ENCODE peak calls at places on chromosome 7, in six cellular contexts. P is thyroid gland, U is prostate gland, Z is transverse colon, Q is IMR-90, S is ovary. B is an unnamed sample.

GRCh38 chr7:27697861-27698430 is 35.3 kb upstream of the HIBADH start:
- DNase-seq in S (no peak), U (no peak), Z (peak; percentile 63), P (peak; percentile 4), Q (peak; percentile 49), B (peak; percentile 51)

GRCh38 chr7:22726849-22727792 is at the start of gene IL6:
- DNase-seq in Q (peak; percentile 97), Z (peak; percentile 63), P (peak; percentile 92), U (peak; percentile 14), S (peak; percentile 88), B (peak; percentile 59)

GRCh38 chr7:122770943-122771342 is 68.2 kb upstream of the RNF148 start:
- DNase-seq in S (no peak), P (no peak), U (no peak), Z (no peak), Q (no peak), B (peak; percentile 5)

GRCh38 chr7:13327669-13328068 is 640.2 kb downstream of the ARL4A start:
- DNase-seq in Z (no peak), S (no peak), Q (peak; percentile 1), P (no peak), U (no peak), B (no peak)

GRCh38 chr7:101912711-101913110 is 95.3 kb downstream of the CUX1 start:
- DNase-seq in Q (peak; percentile 35), Z (no peak), U (no peak), P (no peak), S (peak; percentile 65), B (no peak)

GRCh38 chr7:91852263-91852741 is 28.2 kb downstream of the MTERF1 start:
- DNase-seq in U (no peak), S (no peak), Z (no peak), Q (peak; percentile 12), P (no peak), B (no peak)

GRCh38 chr7:121330053-121330833 is 1.4 kb downstream of the WNT16 start:
- DNase-seq in P (peak; percentile 10), U (no peak), Z (no peak), Q (no peak), S (no peak), B (no peak)

GRCh38 chr7:153408360-153409335 is 643.5 kb upstream of the DPP6 start:
- DNase-seq in Z (no peak), Q (no peak), U (no peak), P (no peak), S (no peak), B (no peak)

GRCh38 chr7:43248961-43249807 is 136.7 kb downstream of the HECW1 start:
- DNase-seq in S (no peak), Z (peak; percentile 50), U (no peak), P (peak; percentile 65), Q (peak; percentile 77), B (no peak)

GRCh38 chr7:117399820-117400422 is 27.4 kb downstream of the ASZ1 start:
- DNase-seq in Q (peak; percentile 5), Z (no peak), U (no peak), P (no peak), S (no peak), B (no peak)

GRCh38 chr7:47938574-47939165 is 9.6 kb downstream of the PKD1L1 start:
- DNase-seq in P (no peak), U (no peak), S (no peak), Q (no peak), Z (no peak), B (no peak)

GRCh38 chr7:127943541-127944521 is 87.4 kb downstream of the LRRC4 start:
- DNase-seq in U (no peak), P (no peak), Q (peak; percentile 72), Z (no peak), S (peak; percentile 37), B (no peak)

GRCh38 chr7:110839866-110840265 is 251.1 kb upstream of the LRRN3 start:
- DNase-seq in P (peak; percentile 21), U (no peak), S (peak; percentile 34), Q (peak; percentile 64), Z (no peak), B (peak; percentile 54)

GRCh38 chr7:103597606-103598005 is 151.6 kb upstream of the SLC26A5 start:
- DNase-seq in Q (no peak), Z (no peak), P (no peak), S (no peak), U (no peak), B (no peak)

GRCh38 chr7:264541-265191 is 25.3 kb upstream of the FOXL3 start:
- DNase-seq in U (peak; percentile 47), Q (no peak), S (no peak), P (no peak), Z (peak; percentile 75), B (no peak)

GRCh38 chr7:99860281-99861127 is 16.3 kb downstream of the OR2AE1 start:
- DNase-seq in Q (peak; percentile 52), Z (no peak), S (no peak), U (peak; percentile 64), P (no peak), B (peak; percentile 57)

GRCh38 chr7:151505836-151506468 is 13.7 kb downstream of the RHEB start:
- DNase-seq in S (no peak), U (no peak), Z (no peak), P (no peak), Q (no peak), B (no peak)

GRCh38 chr7:42208586-42208985 is 28.4 kb downstream of the GLI3 start:
- DNase-seq in S (no peak), U (no peak), Z (no peak), Q (no peak), P (no peak), B (no peak)

GRCh38 chr7:106947244-106947728 is 82.2 kb downstream of the PIK3CG start:
- DNase-seq in S (peak; percentile 51), P (peak; percentile 57), Q (peak; percentile 83), U (peak; percentile 19), Z (peak; percentile 44), B (peak; percentile 68)

GRCh38 chr7:96187735-96188622 is 133.9 kb downstream of the SLC25A13 start:
- DNase-seq in Z (no peak), P (no peak), S (no peak), Q (no peak), U (no peak), B (no peak)

GRCh38 chr7:102292813-102293798 is 6.4 kb downstream of the SH2B2 start:
- DNase-seq in Q (no peak), U (no peak), Z (no peak), P (no peak), S (no peak), B (no peak)

GRCh38 chr7:44220046-44220720 is 19.4 kb downstream of the YKT6 start:
- DNase-seq in Q (no peak), U (no peak), S (peak; percentile 5), P (no peak), Z (no peak), B (no peak)

GRCh38 chr7:2231992-2232765 is 566 bp downstream of the MAD1L1 start:
- DNase-seq in P (no peak), U (no peak), Z (no peak), Q (no peak), S (no peak), B (no peak)

GRCh38 chr7:26305048-26305868 is 13.6 kb downstream of the SNX10 start:
- DNase-seq in P (no peak), U (no peak), Q (no peak), S (no peak), Z (no peak), B (peak; percentile 79)

GRCh38 chr7:151917791-151918311 is 38.4 kb upstream of the GALNTL5 start:
- DNase-seq in Z (peak; percentile 74), Q (no peak), U (peak; percentile 66), S (no peak), P (no peak), B (peak; percentile 36)

GRCh38 chr7:20417260-20417659 is 86.6 kb downstream of the ITGB8 start:
- DNase-seq in S (no peak), P (no peak), U (no peak), Z (peak; percentile 21), Q (no peak), B (no peak)

DNA sequence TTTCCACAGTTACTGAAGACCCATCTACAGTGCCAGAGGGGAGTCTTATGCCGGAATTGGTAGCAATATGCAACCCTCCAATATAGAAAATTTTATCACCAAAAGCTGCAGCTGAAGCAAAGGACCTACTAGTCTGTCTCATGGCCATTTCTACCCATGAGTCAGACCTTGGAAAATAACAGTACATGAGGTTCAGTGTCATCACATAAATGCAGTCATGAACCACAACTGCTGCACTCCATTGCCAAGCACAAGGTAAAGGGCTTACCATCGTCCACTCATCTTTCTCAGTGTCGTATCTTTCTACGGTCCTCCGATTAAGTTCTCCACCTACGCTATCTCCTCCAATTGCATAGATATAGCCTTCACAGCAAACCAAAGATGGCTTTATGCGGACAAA is 21.8 kb downstream of the KBTBD2 start:
- DNase-seq in S (no peak), Z (no peak), U (no peak), Q (peak; percentile 35), P (no peak), B (no peak)
- H3K36me3 ChIP-seq in S (no peaks in the 10 kb centered on the region), Z (peaks cover 18% of the 10 kb centered on the region), U (no peaks in the 10 kb centered on the region), Q (peaks cover 32% of the 10 kb centered on the region), P (peaks cover 25% of the 10 kb centered on the region), B (no peaks in the 10 kb centered on the region)

GRCh38 chr7:112205348-112206237 is 606 bp downstream of the DOCK4 start:
- DNase-seq in Z (peak; percentile 65), U (peak; percentile 46), Q (peak; percentile 64), S (peak; percentile 80), P (peak; percentile 54), B (peak; percentile 70)
- H3K27ac ChIP-seq in Z (peak overlapping the region; percentile 86), U (peak overlapping the region; percentile 82), Q (peak overlapping the region; percentile 62), S (peak overlapping the region; percentile 71), P (peak overlapping the region; percentile 63), B (peak overlapping the region; percentile 84)

DNA sequence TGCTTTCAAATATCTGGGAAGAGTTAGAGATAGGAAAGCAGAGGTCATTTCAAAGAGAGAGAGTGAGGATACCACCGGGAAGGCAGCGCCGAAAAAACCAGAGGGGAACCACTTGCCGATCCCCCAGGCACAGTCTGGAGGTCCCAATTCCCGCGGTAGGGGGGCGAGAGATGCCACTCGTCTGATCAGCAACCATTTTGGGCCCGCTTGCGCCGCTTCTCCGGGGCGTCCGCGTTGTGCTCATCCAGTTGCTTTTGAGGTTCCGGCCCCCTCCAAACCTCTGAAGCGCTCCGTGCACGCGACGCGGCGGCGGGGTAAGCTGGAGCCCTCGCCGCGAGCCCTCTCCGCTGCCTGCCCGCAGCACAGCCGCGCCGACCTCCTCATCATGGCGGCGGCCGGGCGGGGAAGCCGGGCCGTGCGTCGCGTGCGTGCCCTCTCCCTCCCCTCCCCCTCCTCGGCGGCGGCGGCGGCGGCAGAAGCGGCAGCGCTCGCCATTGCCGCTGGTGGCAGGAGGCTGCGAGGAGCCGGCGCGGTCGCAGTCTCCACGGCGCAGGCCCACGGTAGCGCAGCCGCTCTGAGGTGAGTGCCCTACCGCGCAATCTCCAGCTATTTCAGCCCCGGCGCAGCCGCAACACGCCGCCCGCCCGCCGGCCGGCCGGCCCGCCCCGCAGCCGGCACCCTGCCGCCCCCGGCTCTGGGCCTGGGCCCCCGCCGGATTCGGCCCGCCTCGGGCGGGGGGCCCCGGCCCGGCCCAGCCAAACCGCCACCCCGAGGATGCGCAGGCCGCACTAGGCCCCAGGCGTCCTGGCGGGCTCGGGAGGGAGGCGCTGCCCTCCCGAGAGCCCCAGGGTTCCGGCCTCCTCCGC is at the start of gene NRF1:
- DNase-seq in U (peak; percentile 87), S (peak; percentile 89), Z (peak; percentile 91), P (peak; percentile 90), Q (peak; percentile 89), B (peak; percentile 91)
- TF ChIP-seq POLR2A in U (peak; percentile 66), S (peak; percentile 68), Z (peak; percentile 52), P (peak; percentile 87), Q (peak; percentile 87), B (peak; percentile 76)

DNA sequence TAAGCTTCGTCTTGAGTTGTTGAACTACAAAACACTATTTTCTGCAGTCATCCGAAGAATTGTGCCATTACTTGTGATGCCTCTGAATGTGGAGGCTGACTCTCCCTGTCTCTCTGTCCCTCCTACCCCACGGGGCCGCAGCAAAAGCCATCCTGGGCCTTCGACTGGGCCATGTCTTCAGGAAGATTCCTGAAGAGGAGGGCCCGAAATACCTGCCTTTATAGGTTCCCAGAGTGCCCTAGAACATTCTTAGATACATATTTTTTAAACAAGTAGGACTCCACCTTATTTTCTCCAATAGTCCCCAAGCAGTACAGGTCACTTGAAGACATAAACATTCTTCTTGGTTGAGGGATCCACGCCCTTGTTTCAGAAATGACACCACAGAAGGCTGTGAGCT is 8.1 kb downstream of the IGFBP3 start:
- DNase-seq in U (no peak), P (no peak), Q (no peak), S (no peak), Z (no peak), B (no peak)
- H3K36me3 ChIP-seq in U (no peaks in the 10 kb centered on the region), P (peaks cover 3% of the 10 kb centered on the region), Q (peaks cover 36% of the 10 kb centered on the region), S (no peaks in the 10 kb centered on the region), Z (no peaks in the 10 kb centered on the region), B (no peaks in the 10 kb centered on the region)

B was measured in adrenal gland.